ENCODE peak calls at places on chromosomes 12 and 14, in seven cellular contexts. One of them, this sample, is unnamed.

GRCh38 chr14:23361320-23361719 is 3.7 kb downstream of the EFS start:
- DNase-seq in cardiac muscle cell: no peak
- DNase-seq in A549: no peak
- DNase-seq in cardiac fibroblast: peak; percentile 64
- DNase-seq in NB4: no peak
- DNase-seq in Peyer's patch: no peak
- DNase-seq in BJ: no peak
- DNase-seq in this sample: peak; percentile 46

GRCh38 chr12:106646472-106646871 is 63.7 kb downstream of the RFX4 start:
- DNase-seq in Peyer's patch: no peak
- DNase-seq in A549: no peak
- DNase-seq in cardiac muscle cell: no peak
- DNase-seq in NB4: no peak
- DNase-seq in cardiac fibroblast: no peak
- DNase-seq in BJ: no peak
- DNase-seq in this sample: no peak

GRCh38 chr12:96258451-96258933 is 64.3 kb downstream of the ELK3 start:
- DNase-seq in cardiac muscle cell: no peak
- DNase-seq in cardiac fibroblast: peak; percentile 89
- DNase-seq in BJ: no peak
- DNase-seq in Peyer's patch: no peak
- DNase-seq in NB4: peak; percentile 88
- DNase-seq in A549: no peak
- DNase-seq in this sample: peak; percentile 91

GRCh38 chr12:41653386-41654110 is 465.4 kb downstream of the PDZRN4 start:
- DNase-seq in A549: no peak
- DNase-seq in Peyer's patch: no peak
- DNase-seq in NB4: peak; percentile 11
- DNase-seq in BJ: no peak
- DNase-seq in cardiac fibroblast: no peak
- DNase-seq in cardiac muscle cell: no peak
- DNase-seq in this sample: no peak

GRCh38 chr14:69298131-69299071 is 38.4 kb downstream of the GALNT16 start:
- DNase-seq in cardiac muscle cell: peak; percentile 39
- DNase-seq in NB4: no peak
- DNase-seq in A549: no peak
- DNase-seq in BJ: no peak
- DNase-seq in Peyer's patch: no peak
- DNase-seq in cardiac fibroblast: no peak
- DNase-seq in this sample: no peak

GRCh38 chr14:104403421-104404220 is 175.9 kb upstream of the C14orf180 start:
- DNase-seq in cardiac muscle cell: no peak
- DNase-seq in BJ: no peak
- DNase-seq in Peyer's patch: peak; percentile 26
- DNase-seq in cardiac fibroblast: no peak
- DNase-seq in A549: no peak
- DNase-seq in NB4: no peak
- DNase-seq in this sample: no peak

GRCh38 chr12:31813305-31813704 is 84.5 kb upstream of the AMN1 start:
- DNase-seq in cardiac fibroblast: peak; percentile 5
- DNase-seq in NB4: peak; percentile 10
- DNase-seq in Peyer's patch: no peak
- DNase-seq in A549: no peak
- DNase-seq in cardiac muscle cell: no peak
- DNase-seq in BJ: no peak
- DNase-seq in this sample: peak; percentile 14

GRCh38 chr14:75514673-75515630 is 7.3 kb upstream of the BATF start:
- DNase-seq in BJ: no peak
- DNase-seq in cardiac fibroblast: peak; percentile 32
- DNase-seq in NB4: peak; percentile 87
- DNase-seq in A549: no peak
- DNase-seq in cardiac muscle cell: no peak
- DNase-seq in Peyer's patch: no peak
- DNase-seq in this sample: no peak

GRCh38 chr12:132174015-132174660 is 29.9 kb downstream of the NOC4L start:
- DNase-seq in cardiac muscle cell: no peak
- DNase-seq in A549: no peak
- DNase-seq in cardiac fibroblast: no peak
- DNase-seq in Peyer's patch: no peak
- DNase-seq in BJ: no peak
- DNase-seq in NB4: no peak
- DNase-seq in this sample: no peak

GRCh38 chr12:60148109-60148508 is 552.3 kb downstream of the SLC16A7 start:
- DNase-seq in Peyer's patch: no peak
- DNase-seq in BJ: peak; percentile 55
- DNase-seq in cardiac muscle cell: no peak
- DNase-seq in A549: no peak
- DNase-seq in NB4: no peak
- DNase-seq in cardiac fibroblast: peak; percentile 97
- DNase-seq in this sample: peak; percentile 89

GRCh38 chr12:106345739-106346138 is 11.8 kb upstream of the POLR3B start:
- DNase-seq in NB4: peak; percentile 62
- DNase-seq in BJ: no peak
- DNase-seq in A549: peak; percentile 29
- DNase-seq in cardiac fibroblast: peak; percentile 72
- DNase-seq in Peyer's patch: no peak
- DNase-seq in cardiac muscle cell: peak; percentile 68
- DNase-seq in this sample: peak; percentile 72

GRCh38 chr12:92987846-92988621 is 58.9 kb upstream of the EEA1 start:
- DNase-seq in Peyer's patch: no peak
- DNase-seq in A549: no peak
- DNase-seq in cardiac muscle cell: peak; percentile 24
- DNase-seq in BJ: no peak
- DNase-seq in NB4: peak; percentile 73
- DNase-seq in cardiac fibroblast: no peak
- DNase-seq in this sample: no peak

GRCh38 chr12:109873653-109874052 is 6.7 kb downstream of the GLTP start:
- DNase-seq in A549: no peak
- DNase-seq in cardiac muscle cell: no peak
- DNase-seq in NB4: peak; percentile 34
- DNase-seq in cardiac fibroblast: peak; percentile 50
- DNase-seq in Peyer's patch: no peak
- DNase-seq in BJ: no peak
- DNase-seq in this sample: peak; percentile 54

GRCh38 chr12:127355061-127355820 is 911.7 kb upstream of the TMEM132C start:
- DNase-seq in cardiac fibroblast: peak; percentile 58
- DNase-seq in A549: peak; percentile 21
- DNase-seq in NB4: peak; percentile 23
- DNase-seq in BJ: no peak
- DNase-seq in cardiac muscle cell: peak; percentile 49
- DNase-seq in Peyer's patch: no peak
- DNase-seq in this sample: peak; percentile 6

GRCh38 chr12:125435871-125436270 is 370.6 kb downstream of the AACS start:
- DNase-seq in A549: no peak
- DNase-seq in Peyer's patch: no peak
- DNase-seq in BJ: no peak
- DNase-seq in NB4: no peak
- DNase-seq in cardiac muscle cell: no peak
- DNase-seq in cardiac fibroblast: no peak
- DNase-seq in this sample: no peak

GRCh38 chr12:13443498-13443897 is 247.0 kb downstream of the EMP1 start:
- DNase-seq in cardiac muscle cell: no peak
- DNase-seq in BJ: no peak
- DNase-seq in NB4: no peak
- DNase-seq in cardiac fibroblast: no peak
- DNase-seq in A549: no peak
- DNase-seq in Peyer's patch: no peak
- DNase-seq in this sample: no peak

GRCh38 chr12:2229661-2230539 is 177.1 kb downstream of the CACNA1C start:
- DNase-seq in NB4: no peak
- DNase-seq in Peyer's patch: no peak
- DNase-seq in cardiac muscle cell: no peak
- DNase-seq in BJ: no peak
- DNase-seq in cardiac fibroblast: no peak
- DNase-seq in A549: no peak
- DNase-seq in this sample: no peak

GRCh38 chr14:63993992-63994391 is 141.2 kb downstream of the SYNE2 start:
- DNase-seq in A549: no peak
- DNase-seq in NB4: no peak
- DNase-seq in BJ: no peak
- DNase-seq in Peyer's patch: no peak
- DNase-seq in cardiac muscle cell: no peak
- DNase-seq in cardiac fibroblast: peak; percentile 22
- DNase-seq in this sample: peak; percentile 13

GRCh38 chr12:88577537-88577936 is 2.7 kb downstream of the KITLG start:
- DNase-seq in BJ: no peak
- DNase-seq in Peyer's patch: no peak
- DNase-seq in cardiac muscle cell: peak; percentile 23
- DNase-seq in NB4: no peak
- DNase-seq in A549: peak; percentile 28
- DNase-seq in cardiac fibroblast: peak; percentile 54
- DNase-seq in this sample: no peak
- H3K4me3 ChIP-seq in BJ: no peak overlapping the region
- H3K4me3 ChIP-seq in Peyer's patch: no peak overlapping the region
- H3K4me3 ChIP-seq in cardiac muscle cell: no peak overlapping the region
- H3K4me3 ChIP-seq in NB4: no peak overlapping the region
- H3K4me3 ChIP-seq in A549: no peak overlapping the region
- H3K4me3 ChIP-seq in cardiac fibroblast: no peak overlapping the region
- H3K4me3 ChIP-seq in this sample: no peak overlapping the region

DNA sequence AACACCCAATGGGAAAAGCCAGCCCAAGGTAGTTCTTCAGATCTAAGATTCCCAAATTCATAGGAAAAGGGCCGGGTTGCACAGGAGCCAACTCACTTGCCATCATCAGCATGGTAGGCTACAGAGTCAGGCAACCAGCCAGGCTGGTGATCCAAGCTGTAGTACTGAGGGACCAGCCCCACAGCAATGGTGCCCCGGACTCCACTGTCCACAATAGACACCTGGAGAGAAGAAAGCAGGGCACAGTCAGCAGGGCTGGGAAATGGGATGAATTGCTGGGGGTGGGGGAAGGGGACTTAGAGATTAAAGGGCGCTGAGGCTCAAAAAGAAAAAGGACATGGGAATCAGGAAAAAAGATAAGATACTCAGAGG is 4.2 kb downstream of the SPRYD3 start:
- DNase-seq in NB4: no peak
- DNase-seq in cardiac muscle cell: no peak
- DNase-seq in cardiac fibroblast: no peak
- DNase-seq in BJ: no peak
- DNase-seq in A549: no peak
- DNase-seq in Peyer's patch: peak; percentile 15
- DNase-seq in this sample: no peak
- TF ChIP-seq CTCF in NB4: no peak
- TF ChIP-seq CTCF in cardiac muscle cell: no peak
- TF ChIP-seq CTCF in cardiac fibroblast: no peak
- TF ChIP-seq CTCF in BJ: no peak
- TF ChIP-seq CTCF in A549: no peak
- TF ChIP-seq CTCF in Peyer's patch: no peak
- TF ChIP-seq CTCF in this sample: no peak

DNA sequence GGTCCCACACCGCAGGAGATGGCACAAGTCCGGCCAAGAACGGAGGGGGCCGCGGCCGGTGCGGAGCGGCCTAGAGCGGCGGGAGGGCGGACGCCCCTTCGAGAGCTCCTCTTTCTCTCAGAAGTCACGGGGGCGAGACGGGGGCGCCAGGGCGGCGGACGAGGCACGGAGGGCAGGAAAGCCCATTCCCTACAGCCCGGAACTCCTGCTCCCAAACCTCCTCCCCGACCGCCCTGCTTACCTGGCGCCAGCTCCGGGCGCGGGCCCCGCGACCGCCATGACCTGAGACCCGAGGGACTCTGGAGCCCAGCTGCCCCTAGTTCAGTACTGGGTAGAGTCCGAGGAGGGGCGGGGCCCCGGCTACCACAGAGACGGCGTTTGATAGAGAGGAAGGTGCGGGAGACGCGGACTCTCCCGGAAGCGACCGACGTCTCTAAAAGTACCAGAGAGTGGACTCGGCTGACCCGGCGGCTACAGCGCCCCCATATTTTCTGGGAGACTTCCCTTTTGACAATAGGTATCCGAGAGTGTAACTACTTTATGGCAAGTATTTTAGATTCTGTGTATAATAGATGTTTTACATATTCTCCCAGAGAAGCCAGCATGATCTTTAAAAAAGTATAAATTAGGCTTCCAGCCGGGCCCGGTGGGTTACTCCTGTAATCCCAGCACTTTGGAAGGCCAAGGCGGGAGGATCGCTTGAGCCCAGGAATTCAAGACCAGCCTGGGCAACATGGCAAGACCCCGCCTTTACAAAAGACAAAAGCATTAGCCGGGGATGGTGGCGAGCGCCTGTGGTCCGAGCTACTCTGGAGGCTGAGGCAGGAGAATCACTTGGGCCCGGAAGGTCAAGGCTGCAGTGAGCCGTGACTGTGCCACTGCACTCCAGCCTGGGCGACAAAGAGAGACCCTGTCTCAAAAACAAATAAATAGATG is at the start of gene ABCD4:
- DNase-seq in Peyer's patch: peak; percentile 95
- DNase-seq in NB4: peak; percentile 95
- DNase-seq in BJ: peak; percentile 54
- DNase-seq in cardiac fibroblast: peak; percentile 94
- DNase-seq in cardiac muscle cell: peak; percentile 95
- DNase-seq in A549: peak; percentile 85
- DNase-seq in this sample: peak; percentile 93
- H3K4me3 ChIP-seq in Peyer's patch: peak within 1 kb of the TSS; percentile 88
- H3K4me3 ChIP-seq in NB4: peak within 1 kb of the TSS; percentile 80
- H3K4me3 ChIP-seq in BJ: peak within 1 kb of the TSS; percentile 91
- H3K4me3 ChIP-seq in cardiac fibroblast: peak within 1 kb of the TSS; percentile 93
- H3K4me3 ChIP-seq in cardiac muscle cell: peak within 1 kb of the TSS; percentile 97
- H3K4me3 ChIP-seq in A549: peak within 1 kb of the TSS; percentile 96
- H3K4me3 ChIP-seq in this sample: peak within 1 kb of the TSS; percentile 76

GRCh38 chr12:29510591-29511174 is 13.2 kb upstream of the OVCH1 start:
- DNase-seq in Peyer's patch: no peak
- DNase-seq in cardiac muscle cell: no peak
- DNase-seq in BJ: no peak
- DNase-seq in cardiac fibroblast: no peak
- DNase-seq in A549: no peak
- DNase-seq in NB4: no peak
- DNase-seq in this sample: no peak

GRCh38 chr12:29508949-29509348 is 11.5 kb upstream of the OVCH1 start:
- DNase-seq in NB4: no peak
- DNase-seq in A549: no peak
- DNase-seq in cardiac muscle cell: no peak
- DNase-seq in cardiac fibroblast: no peak
- DNase-seq in BJ: no peak
- DNase-seq in Peyer's patch: no peak
- DNase-seq in this sample: no peak

GRCh38 chr12:29505078-29505477 is 7.6 kb upstream of the OVCH1 start:
- DNase-seq in cardiac muscle cell: peak; percentile 10
- DNase-seq in NB4: no peak
- DNase-seq in A549: no peak
- DNase-seq in cardiac fibroblast: no peak
- DNase-seq in Peyer's patch: no peak
- DNase-seq in BJ: no peak
- DNase-seq in this sample: no peak

GRCh38 chr12:29509503-29509902 is 12.0 kb upstream of the OVCH1 start:
- DNase-seq in cardiac fibroblast: no peak
- DNase-seq in cardiac muscle cell: no peak
- DNase-seq in Peyer's patch: no peak
- DNase-seq in BJ: no peak
- DNase-seq in A549: no peak
- DNase-seq in NB4: no peak
- DNase-seq in this sample: no peak
- TF ChIP-seq CTCF in cardiac fibroblast: no peak
- TF ChIP-seq CTCF in cardiac muscle cell: no peak
- TF ChIP-seq CTCF in Peyer's patch: no peak
- TF ChIP-seq CTCF in BJ: no peak
- TF ChIP-seq CTCF in A549: no peak
- TF ChIP-seq CTCF in NB4: no peak
- TF ChIP-seq CTCF in this sample: no peak

GRCh38 chr14:101780390-101780789 is 18.9 kb downstream of the PPP2R5C start:
- DNase-seq in Peyer's patch: no peak
- DNase-seq in cardiac fibroblast: no peak
- DNase-seq in NB4: no peak
- DNase-seq in cardiac muscle cell: no peak
- DNase-seq in A549: no peak
- DNase-seq in BJ: no peak
- DNase-seq in this sample: no peak
- H3K4me3 ChIP-seq in Peyer's patch: no peak overlapping the region
- H3K4me3 ChIP-seq in cardiac fibroblast: no peak overlapping the region
- H3K4me3 ChIP-seq in NB4: no peak overlapping the region
- H3K4me3 ChIP-seq in cardiac muscle cell: peak overlapping the region; percentile 24
- H3K4me3 ChIP-seq in A549: no peak overlapping the region
- H3K4me3 ChIP-seq in BJ: no peak overlapping the region
- H3K4me3 ChIP-seq in this sample: no peak overlapping the region

GRCh38 chr12:100987552-100988277 is 193.1 kb downstream of the ANO4 start:
- DNase-seq in BJ: no peak
- DNase-seq in Peyer's patch: no peak
- DNase-seq in cardiac muscle cell: peak; percentile 23
- DNase-seq in NB4: peak; percentile 89
- DNase-seq in cardiac fibroblast: peak; percentile 58
- DNase-seq in A549: peak; percentile 21
- DNase-seq in this sample: peak; percentile 62
- TF ChIP-seq CTCF in BJ: peak; percentile 71
- TF ChIP-seq CTCF in Peyer's patch: no peak
- TF ChIP-seq CTCF in cardiac muscle cell: peak; percentile 58
- TF ChIP-seq CTCF in NB4: peak; percentile 72
- TF ChIP-seq CTCF in cardiac fibroblast: peak; percentile 53
- TF ChIP-seq CTCF in A549: no peak
- TF ChIP-seq CTCF in this sample: peak; percentile 69